ENCODE peak calls at places on chromosome 13, in seven cellular contexts. I is fibroblast of pulmonary artery, X is AG09319, N is AG09309, H is MCF 10A, B is endothelial cell, C is pancreas. M is an unnamed sample.

GRCh38 chr13:36363464-36363863 is 17.3 kb upstream of the SPART start:
- DNase-seq in H (no peak), C (no peak), X (no peak), B (no peak), N (no peak), I (no peak), M (no peak)

GRCh38 chr13:38883783-38884182 is 106.8 kb downstream of the STOML3 start:
- DNase-seq in H (no peak), B (no peak), I (no peak), N (no peak), C (no peak), X (no peak), M (no peak)

GRCh38 chr13:102400619-102401125 is 1.2 kb downstream of the FGF14 start:
- DNase-seq in I (no peak), C (peak), N (no peak), H (no peak), X (no peak), B (peak), M (no peak)

GRCh38 chr13:52891685-52892084 is 43.2 kb upstream of the PCDH8 start:
- DNase-seq in H (no peak), C (no peak), N (no peak), X (no peak), B (no peak), I (no peak), M (no peak)

GRCh38 chr13:44058586-44059238 is 179.0 kb downstream of the LACC1 start:
- DNase-seq in H (no peak), B (no peak), I (no peak), C (no peak), X (no peak), N (no peak), M (no peak)

GRCh38 chr13:51047434-51048165 is 63.5 kb downstream of the C13orf42 start:
- DNase-seq in H (no peak), N (no peak), B (no peak), X (no peak), I (no peak), C (no peak), M (no peak)

GRCh38 chr13:77751513-77752456 is 54.3 kb downstream of the SLAIN1 start:
- DNase-seq in I (peak), N (no peak), C (no peak), H (peak), X (peak), B (peak), M (no peak)

GRCh38 chr13:66926200-66926850 is 303.8 kb downstream of the PCDH9 start:
- DNase-seq in X (no peak), C (no peak), N (no peak), H (no peak), B (no peak), I (no peak), M (no peak)

GRCh38 chr13:51625555-51626345 is 41.5 kb downstream of the WDFY2 start:
- DNase-seq in B (no peak), N (no peak), H (peak), X (no peak), C (peak), I (peak), M (no peak)

GRCh38 chr13:84630486-84630885 is 748.2 kb upstream of the SLITRK1 start:
- DNase-seq in N (no peak), X (no peak), I (no peak), B (no peak), H (no peak), C (no peak), M (no peak)

GRCh38 chr13:93559718-93560117 is 333.1 kb downstream of the GPC6 start:
- DNase-seq in C (no peak), I (peak), X (no peak), B (no peak), H (peak), N (no peak), M (no peak)

GRCh38 chr13:20832861-20833260 is 59.1 kb upstream of the EEF1AKMT1 start:
- DNase-seq in X (no peak), N (no peak), B (no peak), I (no peak), H (no peak), C (no peak), M (no peak)

GRCh38 chr13:76921516-76921915 is 26.8 kb upstream of the ACOD1 start:
- DNase-seq in I (peak), X (no peak), B (no peak), N (no peak), C (no peak), H (peak), M (no peak)

GRCh38 chr13:87677334-87678234 is 6.4 kb downstream of the SLITRK5 start:
- DNase-seq in N (no peak), I (no peak), X (no peak), H (no peak), C (peak), B (peak), M (no peak)

GRCh38 chr13:87677043-87677333 is 5.8 kb downstream of the SLITRK5 start:
- DNase-seq in C (no peak), I (no peak), H (no peak), X (no peak), N (no peak), B (no peak), M (no peak)

GRCh38 chr13:87676254-87677042 is 5.3 kb downstream of the SLITRK5 start:
- DNase-seq in B (peak), X (no peak), C (no peak), H (no peak), N (no peak), I (no peak), M (no peak)

GRCh38 chr13:87678353-87678752 is 7.2 kb downstream of the SLITRK5 start:
- DNase-seq in X (no peak), C (no peak), N (no peak), I (no peak), B (no peak), H (no peak), M (no peak)

GRCh38 chr13:87680298-87680697 is 9.1 kb downstream of the SLITRK5 start:
- DNase-seq in B (peak), I (no peak), C (no peak), X (no peak), H (peak), N (no peak), M (no peak)
- TF ChIP-seq CTCF in B (no peak), I (no peak), C (no peak), X (no peak), H (peak), N (no peak), M (peak)

DNA sequence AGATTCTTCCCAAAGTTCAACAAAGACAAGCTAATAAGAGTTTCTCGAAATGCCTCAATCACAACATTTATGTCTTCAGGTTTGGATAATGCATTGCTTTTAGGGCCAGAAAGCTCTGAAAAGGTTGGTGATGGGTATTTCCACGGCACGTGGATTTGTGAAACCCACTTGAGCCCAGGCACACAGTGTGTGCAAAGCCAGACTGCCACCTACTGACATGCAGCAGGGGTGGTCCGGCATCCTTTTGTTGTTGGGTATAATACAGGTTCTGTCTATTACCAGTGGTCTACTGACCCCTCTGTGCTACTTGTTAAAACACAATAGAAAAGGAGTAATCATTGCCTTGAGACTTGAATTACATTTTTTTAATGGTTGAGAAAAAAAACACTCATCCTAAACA is 225.6 kb downstream of the RAP2A start:
- DNase-seq in C (no peak), I (peak), X (no peak), B (peak), N (no peak), H (no peak), M (no peak)
- TF ChIP-seq CTCF in C (no peak), I (peak), X (peak), B (no peak), N (peak), H (no peak), M (peak)

DNA sequence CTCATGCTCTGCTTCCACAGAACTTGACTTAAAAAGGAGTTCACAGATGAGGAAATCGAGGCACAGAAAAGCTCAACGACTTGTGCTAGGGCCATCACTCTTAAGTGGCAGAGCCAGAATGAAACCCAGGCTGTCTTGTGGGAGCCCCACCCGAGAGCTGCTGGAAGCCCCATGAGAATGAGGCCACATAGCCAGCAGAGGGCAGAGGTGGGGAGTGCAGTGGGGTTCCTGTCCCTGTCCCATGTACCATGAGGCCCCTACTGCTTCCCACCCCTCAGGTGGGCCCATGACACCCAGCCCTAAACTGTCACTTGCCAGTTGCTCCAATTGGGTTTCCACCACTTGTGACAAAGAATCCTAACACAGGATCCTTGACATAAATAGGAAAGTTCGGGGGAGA is 175.9 kb downstream of the IRS2 start:
- DNase-seq in C (no peak), B (peak), H (peak), I (peak), N (no peak), X (no peak), M (no peak)
- TF ChIP-seq CTCF in C (no peak), B (no peak), H (peak), I (peak), N (no peak), X (peak), M (peak)

DNA sequence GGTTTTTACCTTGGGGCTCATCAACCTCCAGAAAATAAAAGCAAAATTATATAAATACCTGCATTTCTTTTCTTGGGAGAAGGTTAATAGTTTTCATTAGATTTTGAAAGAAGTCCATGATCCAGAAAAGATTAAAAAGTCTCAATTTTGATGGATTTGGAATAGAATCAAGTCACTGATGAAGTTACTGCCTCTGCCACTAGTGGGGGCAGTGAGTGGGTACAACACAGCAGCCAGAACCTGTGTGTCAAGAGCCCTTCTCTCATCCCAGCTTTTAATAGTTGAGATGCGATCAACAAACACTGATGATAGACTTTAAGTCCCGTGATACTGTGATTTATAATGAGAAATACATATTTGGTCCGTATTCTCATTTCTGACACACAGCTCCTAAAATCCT is 686.7 kb downstream of the DIAPH3 start:
- DNase-seq in I (no peak), H (peak), X (no peak), B (no peak), N (no peak), C (no peak), M (no peak)
- TF ChIP-seq CTCF in I (peak), H (peak), X (peak), B (peak), N (peak), C (no peak), M (peak)

GRCh38 chr13:46006688-46007452 is 45.7 kb downstream of the ZC3H13 start:
- DNase-seq in I (no peak), B (no peak), C (no peak), H (no peak), N (no peak), X (no peak), M (no peak)

GRCh38 chr13:46012404-46012803 is 40.1 kb downstream of the ZC3H13 start:
- DNase-seq in X (no peak), B (no peak), I (no peak), H (no peak), C (no peak), N (no peak), M (no peak)

GRCh38 chr13:46008631-46009030 is 43.9 kb downstream of the ZC3H13 start:
- DNase-seq in X (no peak), C (no peak), H (no peak), B (no peak), N (no peak), I (no peak), M (no peak)

GRCh38 chr13:46015374-46015773 is 37.2 kb downstream of the ZC3H13 start:
- DNase-seq in I (no peak), H (no peak), C (no peak), B (no peak), N (peak), X (no peak), M (no peak)

GRCh38 chr13:46010148-46010547 is 42.4 kb downstream of the ZC3H13 start:
- DNase-seq in C (no peak), X (no peak), B (peak), I (peak), H (peak), N (no peak), M (no peak)
- TF ChIP-seq CTCF in C (no peak), X (peak), B (peak), I (peak), H (peak), N (peak), M (peak)